ENCODE peak calls at places on chromosome 3, in ten cellular contexts. I, E, O, K, C, Q, L, Z, Y and B are unnamed samples.

GRCh38 chr3:153293222-153293621 is 131.2 kb downstream of the RAP2B start:
- DNase-seq in I (peak; percentile 49), L (peak; percentile 41), Q (no peak), E (no peak), Z (no peak), K (no peak), Y (no peak), C (peak; percentile 28), O (no peak), B (peak; percentile 21)

GRCh38 chr3:13119471-13120220 is 46.4 kb upstream of the IQSEC1 start:
- DNase-seq in O (no peak), K (peak; percentile 71), C (no peak), E (no peak), Q (peak; percentile 52), Y (no peak), Z (no peak), L (no peak), I (no peak), B (no peak)

GRCh38 chr3:45067941-45068340 is 41.8 kb downstream of the CLEC3B start:
- DNase-seq in Q (no peak), Y (no peak), O (no peak), K (no peak), Z (no peak), L (no peak), E (no peak), C (no peak), I (no peak), B (no peak)

GRCh38 chr3:24433838-24434591 is 60.6 kb downstream of the THRB start:
- DNase-seq in O (no peak), Z (no peak), K (no peak), L (no peak), I (no peak), C (no peak), Y (no peak), E (no peak), Q (no peak), B (no peak)

GRCh38 chr3:37812497-37812896 is 49.2 kb upstream of the CTDSPL start:
- DNase-seq in Z (no peak), Y (no peak), E (no peak), L (no peak), C (no peak), Q (no peak), K (no peak), I (peak; percentile 33), O (no peak), B (peak; percentile 39)

GRCh38 chr3:172065967-172066762 is 26.8 kb downstream of the FNDC3B start:
- DNase-seq in E (no peak), O (peak; percentile 18), Z (no peak), K (no peak), L (no peak), Q (no peak), I (no peak), C (no peak), Y (no peak), B (no peak)

GRCh38 chr3:38227989-38228388 is 37.6 kb upstream of the SLC22A13 start:
- DNase-seq in C (no peak), I (peak; percentile 69), K (no peak), Q (no peak), O (no peak), Y (no peak), E (no peak), Z (no peak), L (no peak), B (peak; percentile 11)

GRCh38 chr3:139970526-139970925 is 35.5 kb downstream of the CLSTN2 start:
- DNase-seq in E (no peak), K (no peak), Z (no peak), I (no peak), C (no peak), Y (no peak), O (no peak), Q (no peak), L (no peak), B (no peak)

GRCh38 chr3:170330366-170330765 is 27.1 kb upstream of the SKIL start:
- DNase-seq in Z (no peak), E (no peak), I (peak; percentile 1), K (no peak), O (no peak), C (no peak), Q (no peak), Y (no peak), L (no peak), B (no peak)